ENCODE peak calls at places on chromosomes 7 and 10, in four cellular contexts. B is tibial artery, Z is PC-9, Y is adrenal gland. V is an unnamed sample. For H3K36me3, H3K9me3 and H3K27me3, the result is how much of the 10 kb centered on the place peaks cover.

GRCh38 chr7:150936018-150936417 is 42.1 kb downstream of the KCNH2 start:
- DNase-seq in B (no peak), Z (no peak), Y (no peak), V (no peak)

GRCh38 chr7:117251687-117252086 is 71.2 kb downstream of the WNT2 start:
- DNase-seq in B (no peak), Z (no peak), Y (no peak), V (peak)

GRCh38 chr7:101410743-101411476 is 48.2 kb downstream of the COL26A1 start:
- DNase-seq in B (no peak), Z (no peak), Y (peak), V (peak)

GRCh38 chr10:130817046-130817624 is 494.4 kb downstream of the TCERG1L start:
- DNase-seq in B (no peak), Z (no peak), Y (no peak), V (no peak)

GRCh38 chr10:1612910-1613309 is 124.4 kb downstream of the ADARB2 start:
- DNase-seq in B (no peak), Z (no peak), Y (no peak), V (no peak)

GRCh38 chr10:23015021-23015707 is 80.2 kb upstream of the MSRB2 start:
- DNase-seq in B (no peak), Z (no peak), Y (no peak), V (no peak)

GRCh38 chr10:103969436-103969835 is 2.5 kb downstream of the SLK start:
- DNase-seq in B (no peak), Z (no peak), Y (no peak), V (no peak)

GRCh38 chr7:148264933-148265557 is 325.5 kb upstream of the C7orf33 start:
- DNase-seq in B (no peak), Z (peak), Y (no peak), V (no peak)

GRCh38 chr10:77165445-77166316 is 471.9 kb downstream of the KCNMA1 start:
- DNase-seq in B (no peak), Z (peak), Y (peak), V (peak)

GRCh38 chr7:118312966-118313365 is 88.5 kb downstream of the ANKRD7 start:
- DNase-seq in B (no peak), Z (no peak), Y (no peak), V (no peak)

GRCh38 chr10:19488592-19489280 is 327.5 kb upstream of the PLXDC2 start:
- DNase-seq in B (peak), Z (no peak), Y (peak), V (peak)

GRCh38 chr10:19563424-19564141 is 252.6 kb upstream of the PLXDC2 start:
- DNase-seq in B (peak), Z (no peak), Y (no peak), V (no peak)

GRCh38 chr7:41858196-41858595 is 155.3 kb upstream of the INHBA start:
- DNase-seq in B (no peak), Z (no peak), Y (no peak), V (no peak)

GRCh38 chr10:93766918-93767317 is 9.2 kb downstream of the LGI1 start:
- DNase-seq in B (no peak), Z (no peak), Y (no peak), V (no peak)

GRCh38 chr7:134014935-134015334 is 112.2 kb upstream of the LRGUK start:
- DNase-seq in B (no peak), Z (no peak), Y (no peak), V (no peak)

GRCh38 chr7:28389504-28390385 is 22.6 kb upstream of the CREB5 start:
- DNase-seq in B (no peak), Z (peak), Y (no peak), V (no peak)

GRCh38 chr10:78950656-78951587 is 117.8 kb upstream of the ZMIZ1 start:
- DNase-seq in B (no peak), Z (no peak), Y (no peak), V (peak)

GRCh38 chr7:131835141-131835540 is 278.7 kb upstream of the PODXL start:
- DNase-seq in B (no peak), Z (no peak), Y (no peak), V (no peak)

GRCh38 chr10:27742926-27743735 is 2.5 kb downstream of the MKX start:
- DNase-seq in B (peak), Z (no peak), Y (peak), V (peak)

GRCh38 chr7:5653661-5654060 is 127.8 kb downstream of the RNF216 start:
- DNase-seq in B (no peak), Z (no peak), Y (no peak), V (no peak)

GRCh38 chr10:33307835-33308234 is 26.6 kb downstream of the NRP1 start:
- DNase-seq in B (no peak), Z (no peak), Y (no peak), V (no peak)

GRCh38 chr10:100826983-100827818 is 81.8 kb downstream of the PAX2 start:
- DNase-seq in B (no peak), Z (no peak), Y (no peak), V (no peak)

GRCh38 chr10:21724695-21725371 is 190.8 kb downstream of the MLLT10 start:
- DNase-seq in B (peak), Z (peak), Y (peak), V (peak)

GRCh38 chr10:72158174-72158573 is 57.6 kb upstream of the ANAPC16 start:
- DNase-seq in B (no peak), Z (no peak), Y (no peak), V (no peak)

GRCh38 chr10:78408671-78409472 is 375.2 kb downstream of the RPS24 start:
- DNase-seq in B (peak), Z (no peak), Y (peak), V (peak)

GRCh38 chr10:1045415-1045814 is 3.5 kb downstream of the IDI1 start:
- DNase-seq in B (no peak), Z (no peak), Y (no peak), V (no peak)

GRCh38 chr7:2038876-2039728 is 193.6 kb downstream of the MAD1L1 start:
- DNase-seq in B (peak), Z (no peak), Y (no peak), V (no peak)

GRCh38 chr10:95758351-95759025 is 2.5 kb downstream of the ENTPD1 start:
- DNase-seq in B (peak), Z (no peak), Y (no peak), V (no peak)

GRCh38 chr7:33981221-33981620 is 75.9 kb downstream of the BMPER start:
- DNase-seq in B (no peak), Z (no peak), Y (no peak), V (no peak)

GRCh38 chr10:71396084-71396713 is 521 bp upstream of the CDH23 start:
- DNase-seq in B (no peak), Z (peak), Y (no peak), V (no peak)

GRCh38 chr7:84085147-84085546 is 109.4 kb downstream of the SEMA3A start:
- DNase-seq in B (no peak), Z (no peak), Y (no peak), V (no peak)

GRCh38 chr7:72213769-72214168 is 198.4 kb downstream of the CALN1 start:
- DNase-seq in B (no peak), Z (no peak), Y (no peak), V (no peak)

GRCh38 chr10:71582019-71582418 is 137.6 kb downstream of the C10orf105 start:
- DNase-seq in B (no peak), Z (no peak), Y (no peak), V (no peak)

GRCh38 chr10:130160775-130161174 is 24.6 kb downstream of the GLRX3 start:
- DNase-seq in B (no peak), Z (no peak), Y (no peak), V (no peak)

GRCh38 chr10:113992601-113993011 is 51.1 kb upstream of the ADRB1 start:
- DNase-seq in B (no peak), Z (no peak), Y (no peak), V (peak)

GRCh38 chr7:94949532-94949931 is 42.1 kb downstream of the PPP1R9A start:
- DNase-seq in B (no peak), Z (peak), Y (no peak), V (no peak)

GRCh38 chr10:107611101-107611500 is 446.6 kb upstream of the SORCS1 start:
- DNase-seq in B (no peak), Z (no peak), Y (no peak), V (no peak)

GRCh38 chr10:59536576-59537014 is 173.1 kb downstream of the SLC16A9 start:
- DNase-seq in B (no peak), Z (no peak), Y (no peak), V (peak)

GRCh38 chr7:111697771-111698170 is 135.5 kb upstream of the IMMP2L start:
- DNase-seq in B (no peak), Z (no peak), Y (no peak), V (no peak)

DNA sequence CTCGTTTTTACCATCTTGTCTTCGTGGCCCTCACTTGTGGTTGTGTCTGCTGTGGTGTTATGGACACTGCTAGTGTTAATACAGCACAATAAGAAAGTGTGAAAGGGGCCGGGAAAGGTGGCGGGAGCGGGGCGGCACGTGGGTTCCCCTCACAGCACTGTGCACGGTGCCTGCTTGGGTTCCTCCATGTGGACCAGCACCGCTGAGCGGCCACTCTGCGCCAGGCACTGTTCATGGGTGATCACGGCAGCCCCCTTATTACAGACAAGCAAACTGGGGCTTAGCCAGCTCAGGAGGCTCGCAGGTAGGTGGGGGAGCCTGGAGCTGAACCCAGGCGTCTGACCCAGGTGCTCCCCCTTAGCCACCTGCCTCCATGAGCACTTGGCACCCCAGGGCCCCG is 12.2 kb downstream of the SUN1 start:
- DNase-seq in B (no peak), Z (no peak), Y (no peak), V (no peak)
- H3K36me3 ChIP-seq in B (half or more), Z (under half), Y (under half), V (half or more)

DNA sequence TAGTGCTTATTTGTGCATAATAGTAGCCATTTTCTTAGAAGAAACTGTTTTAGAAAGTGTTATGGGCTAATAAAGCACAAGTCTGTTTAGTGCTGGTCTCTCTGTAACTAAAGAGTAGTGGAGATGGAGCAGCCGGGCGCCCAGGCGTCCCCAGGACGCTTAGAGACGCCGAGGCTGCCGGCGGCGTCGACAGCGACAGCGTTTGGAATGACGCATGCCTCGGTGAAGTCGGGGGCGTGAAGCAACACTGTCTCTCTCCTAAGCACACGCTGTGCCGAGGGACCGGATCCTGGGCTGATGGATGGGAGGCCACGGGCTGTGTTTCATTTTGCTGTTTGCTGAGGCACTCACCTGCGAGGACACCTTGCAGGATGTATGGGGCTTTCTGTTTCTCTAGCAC is 588.6 kb upstream of the FOXK1 start:
- DNase-seq in B (no peak), Z (no peak), Y (no peak), V (no peak)
- H3K9me3 ChIP-seq in B (under half), Z (under half), Y (under half), V (under half)

DNA sequence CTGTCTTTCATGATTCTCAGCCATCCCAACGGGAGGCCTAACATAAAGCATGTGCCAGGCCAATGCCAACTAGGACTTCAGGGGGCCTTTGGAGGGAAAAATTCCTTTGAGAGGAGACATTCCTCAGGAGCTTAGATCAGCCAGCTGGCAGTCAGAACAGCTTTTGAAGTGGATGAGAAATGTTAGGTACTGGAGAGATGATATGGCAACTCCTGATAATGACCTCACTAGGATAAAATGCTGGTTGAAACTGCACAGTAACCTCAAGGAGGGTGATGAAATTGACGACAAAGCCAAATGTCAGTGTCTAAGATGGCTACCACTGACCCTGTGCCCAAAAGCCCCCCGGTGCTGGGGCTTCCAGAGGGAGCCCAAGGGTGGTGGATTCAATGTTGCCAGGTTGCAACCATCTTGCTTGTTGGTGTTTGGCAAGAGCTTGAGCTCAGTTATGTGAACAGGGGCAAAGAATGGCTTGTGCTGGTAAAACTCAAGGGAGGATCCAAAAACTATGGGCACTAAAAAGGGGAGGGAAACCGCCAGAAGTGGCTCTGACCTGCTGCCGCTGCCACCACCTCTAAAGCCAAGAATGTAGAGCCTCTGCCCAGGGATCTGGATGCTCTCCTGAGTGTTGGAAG is 121.2 kb downstream of the UBE2H start:
- DNase-seq in B (no peak), Z (peak), Y (no peak), V (peak)
- H3K27me3 ChIP-seq in B (under half), Z (under half), Y (under half), V (under half)

GRCh38 chr7:143300959-143301617 is 12.9 kb downstream of the CASP2 start:
- DNase-seq in B (no peak), Z (no peak), Y (no peak), V (no peak)
- H3K36me3 ChIP-seq in B (half or more), Z (half or more), Y (under half), V (half or more)

GRCh38 chr7:157674027-157674714 is 337.4 kb downstream of the DNAJB6 start:
- DNase-seq in B (peak), Z (no peak), Y (no peak), V (no peak)
- H3K9me3 ChIP-seq in B (under half), Z (under half), Y (under half), V (under half)

GRCh38 chr10:49615721-49616120 is 1.9 kb downstream of the CHAT start:
- DNase-seq in B (peak), Z (no peak), Y (no peak), V (peak)
- H3K27me3 ChIP-seq in B (half or more), Z (under half), Y (half or more), V (half or more)

GRCh38 chr7:129247087-129247486 is 22.3 kb downstream of the AHCYL2 start:
- DNase-seq in B (no peak), Z (no peak), Y (no peak), V (no peak)
- H3K36me3 ChIP-seq in B (under half), Z (under half), Y (under half), V (under half)

DNA sequence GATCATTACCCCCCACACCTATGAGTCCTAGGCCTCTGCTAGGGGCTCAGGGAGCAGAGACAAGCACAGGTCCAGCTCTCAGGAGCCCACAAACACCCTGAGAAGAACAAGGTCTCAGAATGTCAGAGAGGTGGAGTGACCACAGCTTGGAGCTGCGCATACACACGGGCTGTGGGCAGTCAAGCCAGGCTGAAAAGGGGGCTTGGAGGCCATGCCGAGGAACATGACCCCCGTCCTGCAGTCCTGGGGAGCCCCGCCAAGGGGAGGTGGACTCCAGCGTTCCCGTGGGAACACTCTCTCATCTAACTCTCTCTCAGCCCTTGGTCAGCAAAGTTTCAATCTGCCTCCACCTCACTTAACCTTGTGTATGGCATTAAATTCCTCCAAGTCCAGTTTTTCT is 7.8 kb upstream of the MMP21 start:
- DNase-seq in B (no peak), Z (no peak), Y (no peak), V (no peak)
- H3K9me3 ChIP-seq in B (under half), Z (under half), Y (under half), V (under half)

GRCh38 chr10:80277567-80278250 is 11.7 kb downstream of the MAT1A start:
- DNase-seq in B (no peak), Z (no peak), Y (no peak), V (no peak)

GRCh38 chr10:80276335-80276734 is 13.1 kb downstream of the MAT1A start:
- DNase-seq in B (peak), Z (no peak), Y (no peak), V (no peak)

GRCh38 chr10:80275756-80276155 is 13.7 kb downstream of the MAT1A start:
- DNase-seq in B (peak), Z (no peak), Y (no peak), V (no peak)

GRCh38 chr10:80278480-80278879 is 11.0 kb downstream of the MAT1A start:
- DNase-seq in B (no peak), Z (no peak), Y (no peak), V (no peak)

GRCh38 chr10:80277016-80277415 is 12.4 kb downstream of the MAT1A start:
- DNase-seq in B (peak), Z (no peak), Y (no peak), V (no peak)
- H3K27me3 ChIP-seq in B (under half), Z (under half), Y (under half), V (under half)

GRCh38 chr7:139567647-139568345 is 44.3 kb downstream of the CLEC2L start:
- DNase-seq in B (no peak), Z (no peak), Y (no peak), V (no peak)
- H3K36me3 ChIP-seq in B (half or more), Z (under half), Y (under half), V (under half)